ENCODE peak calls at places on chromosomes 7 and 10, in five cellular contexts. One of them, this sample, is unnamed.

GRCh38 chr7:70660819-70661191 is 471.1 kb upstream of the GALNT17 start:
- DNase-seq in A549: no peak
- DNase-seq in K562: no peak
- DNase-seq in HepG2: no peak
- DNase-seq in GM12878: no peak
- DNase-seq in this sample: no peak

GRCh38 chr10:76231258-76231934 is 800.0 kb downstream of the LRMDA start:
- DNase-seq in A549: no peak
- DNase-seq in K562: no peak
- DNase-seq in HepG2: no peak
- DNase-seq in GM12878: no peak
- DNase-seq in this sample: no peak

GRCh38 chr7:116218051-116218645 is 7.8 kb downstream of the TES start:
- DNase-seq in A549: peak; percentile 88
- DNase-seq in K562: peak; percentile 39
- DNase-seq in HepG2: no peak
- DNase-seq in GM12878: no peak
- DNase-seq in this sample: no peak

GRCh38 chr7:70539196-70539595 is 592.7 kb upstream of the GALNT17 start:
- DNase-seq in A549: no peak
- DNase-seq in K562: no peak
- DNase-seq in HepG2: no peak
- DNase-seq in GM12878: no peak
- DNase-seq in this sample: no peak

GRCh38 chr10:17673517-17674051 is 29.6 kb downstream of the STAM start:
- DNase-seq in A549: peak; percentile 72
- DNase-seq in K562: peak; percentile 56
- DNase-seq in HepG2: peak; percentile 91
- DNase-seq in GM12878: no peak
- DNase-seq in this sample: no peak

GRCh38 chr10:12825255-12825654 is 176.3 kb downstream of the CCDC3 start:
- DNase-seq in A549: no peak
- DNase-seq in K562: no peak
- DNase-seq in HepG2: no peak
- DNase-seq in GM12878: no peak
- DNase-seq in this sample: no peak

GRCh38 chr10:126270116-126270515 is 118.2 kb downstream of the ADAM12 start:
- DNase-seq in A549: no peak
- DNase-seq in K562: no peak
- DNase-seq in HepG2: no peak
- DNase-seq in GM12878: no peak
- DNase-seq in this sample: no peak

GRCh38 chr10:102796407-102797176 is 40.6 kb downstream of the CYP17A1 start:
- DNase-seq in A549: no peak
- DNase-seq in K562: no peak
- DNase-seq in HepG2: no peak
- DNase-seq in GM12878: peak; percentile 49
- DNase-seq in this sample: no peak

GRCh38 chr7:28626629-28627262 is 214.4 kb downstream of the CREB5 start:
- DNase-seq in A549: peak; percentile 40
- DNase-seq in K562: peak; percentile 54
- DNase-seq in HepG2: peak; percentile 25
- DNase-seq in GM12878: no peak
- DNase-seq in this sample: peak; percentile 21

GRCh38 chr7:74412061-74412460 is 41.6 kb upstream of the GTF2IRD1 start:
- DNase-seq in A549: no peak
- DNase-seq in K562: no peak
- DNase-seq in HepG2: no peak
- DNase-seq in GM12878: no peak
- DNase-seq in this sample: no peak

GRCh38 chr7:7681191-7681935 is 37.0 kb downstream of the RPA3 start:
- DNase-seq in A549: peak; percentile 58
- DNase-seq in K562: peak; percentile 22
- DNase-seq in HepG2: peak; percentile 50
- DNase-seq in GM12878: peak; percentile 56
- DNase-seq in this sample: no peak

GRCh38 chr10:106481598-106481997 is 682.9 kb downstream of the SORCS1 start:
- DNase-seq in A549: no peak
- DNase-seq in K562: no peak
- DNase-seq in HepG2: no peak
- DNase-seq in GM12878: no peak
- DNase-seq in this sample: no peak

GRCh38 chr7:97733276-97734206 is 1.7 kb downstream of the TAC1 start:
- DNase-seq in A549: no peak
- DNase-seq in K562: no peak
- DNase-seq in HepG2: no peak
- DNase-seq in GM12878: no peak
- DNase-seq in this sample: peak; percentile 75

GRCh38 chr10:85642421-85643170 is 724.0 kb downstream of the GRID1 start:
- DNase-seq in A549: peak; percentile 96
- DNase-seq in K562: no peak
- DNase-seq in HepG2: peak; percentile 65
- DNase-seq in GM12878: no peak
- DNase-seq in this sample: no peak

GRCh38 chr7:120334475-120334874 is 61.5 kb downstream of the KCND2 start:
- DNase-seq in A549: no peak
- DNase-seq in K562: no peak
- DNase-seq in HepG2: no peak
- DNase-seq in GM12878: peak; percentile 30
- DNase-seq in this sample: no peak

GRCh38 chr7:133053321-133053891 is 28.5 kb downstream of the CHCHD3 start:
- DNase-seq in A549: peak; percentile 22
- DNase-seq in K562: no peak
- DNase-seq in HepG2: no peak
- DNase-seq in GM12878: no peak
- DNase-seq in this sample: no peak

GRCh38 chr7:135659159-135659837 is 3.0 kb upstream of the STMP1 start:
- DNase-seq in A549: no peak
- DNase-seq in K562: no peak
- DNase-seq in HepG2: no peak
- DNase-seq in GM12878: no peak
- DNase-seq in this sample: no peak

GRCh38 chr10:48496831-48497792 is 107.8 kb downstream of the ARHGAP22 start:
- DNase-seq in A549: no peak
- DNase-seq in K562: no peak
- DNase-seq in HepG2: no peak
- DNase-seq in GM12878: no peak
- DNase-seq in this sample: peak; percentile 40

GRCh38 chr7:50261593-50261992 is 42.9 kb upstream of the IKZF1 start:
- DNase-seq in A549: no peak
- DNase-seq in K562: no peak
- DNase-seq in HepG2: no peak
- DNase-seq in GM12878: no peak
- DNase-seq in this sample: no peak

DNA sequence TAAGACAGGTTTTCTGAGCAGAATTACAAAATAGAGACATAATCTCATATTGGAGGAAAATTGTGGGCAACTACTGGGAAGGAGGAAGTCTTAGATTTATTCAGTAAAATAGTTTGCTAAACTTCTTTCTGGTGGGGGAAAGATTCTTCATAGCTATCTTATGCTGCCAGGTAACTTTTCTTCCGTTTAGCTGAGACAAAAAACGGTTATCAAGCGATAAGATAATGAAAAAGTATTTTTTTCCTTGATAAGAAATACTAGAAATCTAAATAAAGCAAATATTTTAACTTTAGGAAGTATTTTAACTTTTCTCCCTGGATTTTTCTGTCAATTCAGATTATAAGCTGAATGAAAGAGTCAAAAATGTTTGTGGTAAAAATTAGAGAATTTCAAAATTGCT is 52.3 kb downstream of the JMJD1C start:
- DNase-seq in A549: no peak
- DNase-seq in K562: no peak
- DNase-seq in HepG2: no peak
- DNase-seq in GM12878: no peak
- DNase-seq in this sample: no peak
- TF ChIP-seq KDM1A in A549: no peak
- TF ChIP-seq KDM1A in K562: no peak
- TF ChIP-seq KDM1A in HepG2: no peak
- TF ChIP-seq KDM1A in GM12878: no peak
- TF ChIP-seq KDM1A in this sample: no peak

GRCh38 chr7:105438847-105439173 is 50.1 kb upstream of the SRPK2 start:
- DNase-seq in A549: no peak
- DNase-seq in K562: no peak
- DNase-seq in HepG2: peak; percentile 28
- DNase-seq in GM12878: no peak
- DNase-seq in this sample: no peak

GRCh38 chr7:105444342-105444938 is 55.7 kb upstream of the SRPK2 start:
- DNase-seq in A549: no peak
- DNase-seq in K562: no peak
- DNase-seq in HepG2: no peak
- DNase-seq in GM12878: no peak
- DNase-seq in this sample: no peak

GRCh38 chr7:105438254-105438653 is 49.5 kb upstream of the SRPK2 start:
- DNase-seq in A549: no peak
- DNase-seq in K562: no peak
- DNase-seq in HepG2: no peak
- DNase-seq in GM12878: no peak
- DNase-seq in this sample: no peak

GRCh38 chr7:105439174-105439893 is 50.6 kb upstream of the SRPK2 start:
- DNase-seq in A549: peak; percentile 65
- DNase-seq in K562: peak; percentile 71
- DNase-seq in HepG2: peak; percentile 30
- DNase-seq in GM12878: no peak
- DNase-seq in this sample: no peak
- TF ChIP-seq KDM1A in A549: no peak
- TF ChIP-seq KDM1A in K562: no peak
- TF ChIP-seq KDM1A in HepG2: no peak
- TF ChIP-seq KDM1A in GM12878: no peak
- TF ChIP-seq KDM1A in this sample: no peak

DNA sequence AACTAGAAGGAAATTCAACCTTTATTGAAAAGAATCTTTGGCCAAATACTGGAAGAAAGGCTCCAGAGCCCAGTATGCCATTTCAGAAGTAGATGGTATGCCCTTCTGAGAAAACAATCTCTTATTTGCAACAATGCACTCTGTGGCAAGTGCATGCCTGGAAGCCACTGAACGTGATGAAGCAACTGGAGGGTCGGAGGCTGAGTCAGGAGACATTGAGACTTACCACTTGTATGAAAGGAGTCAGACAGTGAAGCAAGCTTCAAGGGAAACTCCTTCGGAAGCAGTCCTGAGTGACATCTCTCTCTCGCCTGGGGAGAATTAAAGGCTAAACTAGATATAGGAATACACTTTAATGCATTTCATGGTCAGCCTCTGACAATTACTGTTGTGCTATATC is 353.7 kb downstream of the NRG3 start:
- DNase-seq in A549: no peak
- DNase-seq in K562: no peak
- DNase-seq in HepG2: no peak
- DNase-seq in GM12878: no peak
- DNase-seq in this sample: no peak
- TF ChIP-seq KDM1A in A549: no peak
- TF ChIP-seq KDM1A in K562: no peak
- TF ChIP-seq KDM1A in HepG2: no peak
- TF ChIP-seq KDM1A in GM12878: no peak
- TF ChIP-seq KDM1A in this sample: no peak

GRCh38 chr7:101964680-101965079 is 147.3 kb downstream of the CUX1 start:
- DNase-seq in A549: no peak
- DNase-seq in K562: no peak
- DNase-seq in HepG2: no peak
- DNase-seq in GM12878: no peak
- DNase-seq in this sample: no peak

GRCh38 chr7:101960323-101960722 is 142.9 kb downstream of the CUX1 start:
- DNase-seq in A549: no peak
- DNase-seq in K562: no peak
- DNase-seq in HepG2: no peak
- DNase-seq in GM12878: no peak
- DNase-seq in this sample: no peak

GRCh38 chr7:101960985-101961708 is 143.7 kb downstream of the CUX1 start:
- DNase-seq in A549: no peak
- DNase-seq in K562: no peak
- DNase-seq in HepG2: no peak
- DNase-seq in GM12878: no peak
- DNase-seq in this sample: no peak

GRCh38 chr7:101959829-101960228 is 142.4 kb downstream of the CUX1 start:
- DNase-seq in A549: no peak
- DNase-seq in K562: no peak
- DNase-seq in HepG2: no peak
- DNase-seq in GM12878: no peak
- DNase-seq in this sample: no peak

GRCh38 chr7:101963693-101964092 is 146.3 kb downstream of the CUX1 start:
- DNase-seq in A549: no peak
- DNase-seq in K562: no peak
- DNase-seq in HepG2: no peak
- DNase-seq in GM12878: no peak
- DNase-seq in this sample: no peak
- TF ChIP-seq KDM1A in A549: no peak
- TF ChIP-seq KDM1A in K562: no peak
- TF ChIP-seq KDM1A in HepG2: no peak
- TF ChIP-seq KDM1A in GM12878: no peak
- TF ChIP-seq KDM1A in this sample: no peak

GRCh38 chr10:77512219-77512578 is 125.4 kb downstream of the KCNMA1 start:
- DNase-seq in A549: no peak
- DNase-seq in K562: no peak
- DNase-seq in HepG2: no peak
- DNase-seq in GM12878: no peak
- DNase-seq in this sample: no peak
- TF ChIP-seq KDM1A in A549: no peak
- TF ChIP-seq KDM1A in K562: no peak
- TF ChIP-seq KDM1A in HepG2: no peak
- TF ChIP-seq KDM1A in GM12878: no peak
- TF ChIP-seq KDM1A in this sample: no peak

GRCh38 chr10:50636576-50636975 is 12.8 kb upstream of the SGMS1 start:
- DNase-seq in A549: no peak
- DNase-seq in K562: no peak
- DNase-seq in HepG2: no peak
- DNase-seq in GM12878: no peak
- DNase-seq in this sample: no peak

GRCh38 chr10:50640238-50640637 is 16.5 kb upstream of the SGMS1 start:
- DNase-seq in A549: no peak
- DNase-seq in K562: no peak
- DNase-seq in HepG2: no peak
- DNase-seq in GM12878: no peak
- DNase-seq in this sample: no peak

GRCh38 chr10:50637003-50637579 is 13.3 kb upstream of the SGMS1 start:
- DNase-seq in A549: no peak
- DNase-seq in K562: no peak
- DNase-seq in HepG2: no peak
- DNase-seq in GM12878: no peak
- DNase-seq in this sample: no peak

GRCh38 chr10:50645241-50645640 is 21.5 kb upstream of the SGMS1 start:
- DNase-seq in A549: no peak
- DNase-seq in K562: no peak
- DNase-seq in HepG2: no peak
- DNase-seq in GM12878: no peak
- DNase-seq in this sample: no peak

GRCh38 chr10:50641636-50642035 is 17.9 kb upstream of the SGMS1 start:
- DNase-seq in A549: no peak
- DNase-seq in K562: no peak
- DNase-seq in HepG2: no peak
- DNase-seq in GM12878: no peak
- DNase-seq in this sample: no peak
- TF ChIP-seq KDM1A in A549: no peak
- TF ChIP-seq KDM1A in K562: no peak
- TF ChIP-seq KDM1A in HepG2: no peak
- TF ChIP-seq KDM1A in GM12878: no peak
- TF ChIP-seq KDM1A in this sample: no peak

This sample was measured in H1.